ENCODE peak calls at places on chromosomes 5 and 9, in five cellular contexts. O is CD4-positive, alpha-beta T cell; H is colonic mucosa; N is transverse colon; F is mucosa of descending colon. R is an unnamed sample.

GRCh38 chr9:27865031-27865438 is 291.8 kb upstream of the C9orf72 start:
- DNase-seq in O (no peak), H (no peak), N (no peak), F (no peak), R (peak; percentile 54)

GRCh38 chr5:142426129-142426641 is 101.4 kb upstream of the SPRY4 start:
- DNase-seq in O (peak; percentile 25), H (no peak), N (peak; percentile 42), F (no peak), R (no peak)

GRCh38 chr5:58598440-58598839 is 15.6 kb downstream of the RAB3C start:
- DNase-seq in O (no peak), H (no peak), N (no peak), F (no peak), R (no peak)

GRCh38 chr5:27216367-27216941 is 178.1 kb upstream of the CDH9 start:
- DNase-seq in O (no peak), H (no peak), N (no peak), F (no peak), R (no peak)

GRCh38 chr9:89877051-89878002 is 272.5 kb downstream of the GADD45G start:
- DNase-seq in O (no peak), H (no peak), N (no peak), F (no peak), R (no peak)

GRCh38 chr9:120151806-120152205 is 428.2 kb downstream of the CDK5RAP2 start:
- DNase-seq in O (no peak), H (no peak), N (no peak), F (no peak), R (no peak)

GRCh38 chr5:98069876-98070512 is 703.5 kb upstream of the RGMB start:
- DNase-seq in O (no peak), H (no peak), N (no peak), F (no peak), R (no peak)

GRCh38 chr9:35749515-35750255 is 598 bp downstream of the RGP1 start:
- DNase-seq in O (peak; percentile 20), H (peak; percentile 80), N (peak; percentile 75), F (peak; percentile 79), R (peak; percentile 56)

GRCh38 chr9:126536836-126537465 is 76.8 kb upstream of the LMX1B start:
- DNase-seq in O (no peak), H (no peak), N (no peak), F (no peak), R (no peak)

GRCh38 chr9:129900263-129901041 is 65.2 kb downstream of the USP20 start:
- DNase-seq in O (no peak), H (no peak), N (no peak), F (no peak), R (no peak)

GRCh38 chr5:143968071-143968878 is 156.3 kb downstream of the HMHB1 start:
- DNase-seq in O (no peak), H (peak; percentile 19), N (no peak), F (no peak), R (no peak)

GRCh38 chr5:138573949-138574670 is 1.1 kb downstream of the HSPA9 start:
- DNase-seq in O (no peak), H (no peak), N (no peak), F (no peak), R (no peak)

GRCh38 chr5:2653991-2654390 is 97.5 kb downstream of the IRX2 start:
- DNase-seq in O (no peak), H (no peak), N (no peak), F (no peak), R (no peak)
- H3K9me3 ChIP-seq in O (no peaks in the 10 kb centered on the region), H (no peaks in the 10 kb centered on the region), N (no peaks in the 10 kb centered on the region), F (peaks cover 4% of the 10 kb centered on the region), R (no peaks in the 10 kb centered on the region)

DNA sequence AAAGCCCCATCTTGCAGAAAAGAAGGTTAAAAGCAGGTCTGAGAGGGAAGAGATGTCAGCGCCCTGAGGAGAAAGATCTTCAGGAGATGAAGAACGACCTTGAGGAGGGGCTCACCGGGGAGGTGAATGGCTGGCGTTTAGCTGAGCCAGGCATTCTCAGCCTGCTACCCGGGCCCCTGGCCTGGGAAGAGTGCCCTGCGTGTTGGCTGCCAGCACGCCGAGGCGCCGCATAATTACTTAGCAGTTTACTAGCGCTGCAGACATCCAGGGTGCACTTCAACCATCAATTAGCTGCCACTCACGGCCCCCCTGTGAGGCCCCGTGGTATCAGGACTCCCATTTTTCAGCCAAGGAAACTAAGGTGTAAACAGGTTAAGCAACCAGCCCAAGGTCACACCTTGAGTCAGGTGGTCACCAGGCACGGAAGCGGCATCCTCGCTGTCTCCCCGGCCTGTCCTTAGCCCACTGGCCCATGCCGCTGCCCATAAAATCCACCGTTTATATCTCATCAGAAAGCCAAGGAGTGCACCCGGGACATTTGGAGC is 551.9 kb downstream of the BNC2 start:
- DNase-seq in O (no peak), H (no peak), N (no peak), F (no peak), R (no peak)
- H3K9me3 ChIP-seq in O (no peaks in the 10 kb centered on the region), H (no peaks in the 10 kb centered on the region), N (no peaks in the 10 kb centered on the region), F (no peaks in the 10 kb centered on the region), R (no peaks in the 10 kb centered on the region)

DNA sequence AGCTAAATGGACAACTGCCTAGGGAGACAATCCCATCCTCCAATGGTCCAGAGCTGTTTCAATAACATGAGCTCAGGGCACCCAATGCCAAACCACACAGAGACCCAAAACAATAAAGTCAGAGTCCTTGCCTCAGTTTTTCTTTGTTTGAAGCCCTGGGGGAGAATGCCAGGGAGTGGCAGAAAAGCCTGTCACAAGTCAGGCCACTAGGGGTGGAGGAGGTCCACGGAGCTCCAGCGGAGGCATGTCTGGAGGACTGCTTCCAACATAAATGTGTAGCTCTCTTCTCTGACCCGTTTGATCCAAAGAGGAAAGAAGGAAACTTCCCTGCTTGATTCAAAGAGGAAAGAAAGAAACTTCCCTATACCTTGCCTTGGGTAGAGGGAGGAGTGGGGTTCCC is 175.3 kb downstream of the HSPA4 start:
- DNase-seq in O (no peak), H (no peak), N (no peak), F (no peak), R (no peak)
- H3K9me3 ChIP-seq in O (no peaks in the 10 kb centered on the region), H (no peaks in the 10 kb centered on the region), N (no peaks in the 10 kb centered on the region), F (no peaks in the 10 kb centered on the region), R (no peaks in the 10 kb centered on the region)

DNA sequence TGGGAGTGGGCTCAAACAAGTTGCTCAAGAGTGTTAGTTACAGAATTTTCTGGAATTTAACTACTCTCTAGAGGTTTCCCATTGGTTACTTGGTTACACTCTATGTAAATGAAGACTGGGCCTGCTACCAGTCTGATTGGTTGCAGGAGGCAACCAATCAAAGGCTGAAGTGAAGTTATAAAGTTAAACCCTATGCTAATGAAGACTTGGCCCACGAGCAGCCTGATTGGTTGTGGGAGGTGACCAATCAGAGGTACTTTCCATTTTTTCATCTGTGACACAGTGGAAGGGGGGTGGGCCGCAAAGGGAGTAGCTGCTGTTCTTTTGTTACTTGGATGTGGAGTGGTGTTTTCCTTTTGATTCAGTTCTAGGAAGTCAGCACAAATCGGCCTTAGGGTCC is 69.4 kb downstream of the CACNA1B start:
- DNase-seq in O (no peak), H (no peak), N (no peak), F (no peak), R (no peak)
- H3K9me3 ChIP-seq in O (peaks cover 24% of the 10 kb centered on the region), H (no peaks in the 10 kb centered on the region), N (peaks cover 24% of the 10 kb centered on the region), F (peaks cover 35% of the 10 kb centered on the region), R (peaks cover 23% of the 10 kb centered on the region)

GRCh38 chr9:97682242-97682641 is 14.9 kb downstream of the XPA start:
- DNase-seq in O (no peak), H (no peak), N (no peak), F (no peak), R (no peak)
- H3K9me3 ChIP-seq in O (no peaks in the 10 kb centered on the region), H (no peaks in the 10 kb centered on the region), N (no peaks in the 10 kb centered on the region), F (no peaks in the 10 kb centered on the region), R (no peaks in the 10 kb centered on the region)

GRCh38 chr5:130801963-130802362 is 363.1 kb downstream of the HINT1 start:
- DNase-seq in O (no peak), H (no peak), N (no peak), F (no peak), R (no peak)

GRCh38 chr5:130796032-130796431 is 369.0 kb downstream of the HINT1 start:
- DNase-seq in O (no peak), H (no peak), N (no peak), F (no peak), R (no peak)

GRCh38 chr5:130797303-130797702 is 367.8 kb downstream of the HINT1 start:
- DNase-seq in O (no peak), H (no peak), N (no peak), F (no peak), R (no peak)

GRCh38 chr5:130796902-130797301 is 368.2 kb downstream of the HINT1 start:
- DNase-seq in O (no peak), H (no peak), N (no peak), F (no peak), R (no peak)

DNA sequence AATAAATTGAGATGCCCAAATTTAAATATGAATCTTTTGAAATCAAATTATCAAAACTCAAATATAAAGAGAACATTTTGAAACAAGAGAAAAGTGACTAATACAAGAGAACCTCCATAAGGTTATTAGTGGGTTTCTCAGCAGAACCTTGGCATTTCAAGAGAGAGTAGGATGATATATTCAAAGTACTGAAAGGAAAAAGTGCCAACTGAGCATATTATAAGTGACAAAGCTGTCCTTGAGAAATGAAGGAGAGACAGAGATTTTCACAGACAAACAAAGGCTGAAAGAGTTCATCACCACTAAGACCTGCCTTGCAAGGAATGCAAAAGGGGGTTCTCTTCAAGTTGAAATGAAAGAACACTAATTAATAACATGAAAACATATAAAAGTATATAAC is 366.0 kb downstream of the HINT1 start:
- DNase-seq in O (no peak), H (no peak), N (no peak), F (no peak), R (no peak)
- H3K9me3 ChIP-seq in O (no peaks in the 10 kb centered on the region), H (no peaks in the 10 kb centered on the region), N (no peaks in the 10 kb centered on the region), F (no peaks in the 10 kb centered on the region), R (peaks cover 7% of the 10 kb centered on the region)

GRCh38 chr5:141319699-141320098 is 885 bp downstream of the TAF7 start:
- DNase-seq in O (no peak), H (no peak), N (no peak), F (no peak), R (no peak)

GRCh38 chr5:141320225-141321169 is at the start of gene TAF7:
- DNase-seq in O (peak; percentile 91), H (peak; percentile 92), N (peak; percentile 92), F (peak; percentile 95), R (peak; percentile 90)

GRCh38 chr5:141313711-141314110 is 6.9 kb downstream of the TAF7 start:
- DNase-seq in O (no peak), H (no peak), N (no peak), F (no peak), R (no peak)

GRCh38 chr5:141322261-141322660 is 1.7 kb upstream of the TAF7 start:
- DNase-seq in O (no peak), H (no peak), N (no peak), F (no peak), R (no peak)

DNA sequence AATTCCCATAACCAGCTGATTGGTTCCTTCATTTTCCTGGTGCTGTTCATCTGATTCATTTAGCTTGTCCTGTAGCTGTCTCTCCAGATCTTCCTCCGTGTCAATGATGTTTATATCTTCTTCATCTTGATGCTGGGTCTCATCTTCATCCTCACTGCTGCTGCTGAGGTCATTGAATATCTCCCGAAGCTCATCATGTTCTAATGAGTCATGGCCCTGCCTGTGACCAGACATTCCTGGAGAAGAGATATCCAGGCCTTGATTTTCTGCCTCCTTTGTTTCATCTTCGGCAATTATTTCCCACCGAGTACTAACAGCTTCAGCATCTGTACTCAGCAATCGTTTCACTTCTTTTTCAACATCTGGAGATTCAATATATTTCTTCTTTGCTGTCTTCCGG is 1.4 kb downstream of the TAF7 start:
- DNase-seq in O (no peak), H (no peak), N (no peak), F (no peak), R (no peak)
- H3K9me3 ChIP-seq in O (peaks cover 74% of the 10 kb centered on the region), H (peaks cover 14% of the 10 kb centered on the region), N (peaks cover 76% of the 10 kb centered on the region), F (peaks cover 73% of the 10 kb centered on the region), R (peaks cover 24% of the 10 kb centered on the region)

R was measured in lung.